ENCODE peak calls at places on chromosomes 5 and 9, in six cellular contexts. X is colonic mucosa, W is kidney, Z is psoas muscle, N is body of pancreas, F is lung. T is an unnamed sample.

GRCh38 chr5:56814361-56814962 is 887 bp upstream of the MAP3K1 start:
- DNase-seq in W (peak; percentile 86), X (peak; percentile 58), F (peak; percentile 35), Z (peak; percentile 21), N (peak; percentile 77), T (no peak)

GRCh38 chr9:27310582-27310981 is 13.6 kb upstream of the EQTN start:
- DNase-seq in Z (no peak), X (no peak), F (no peak), N (no peak), W (no peak), T (no peak)

GRCh38 chr9:132356276-132356924 is 1.6 kb upstream of the SETX start:
- DNase-seq in X (no peak), F (no peak), W (no peak), N (no peak), Z (no peak), T (no peak)

GRCh38 chr5:81639556-81639955 is 111.3 kb downstream of the SSBP2 start:
- DNase-seq in N (no peak), W (no peak), Z (no peak), X (no peak), F (no peak), T (no peak)

GRCh38 chr5:136192015-136192525 is 892 bp downstream of the SMIM32 start:
- DNase-seq in X (no peak), N (no peak), F (no peak), W (peak; percentile 69), Z (no peak), T (peak; percentile 12)

GRCh38 chr5:108516771-108517170 is 134.9 kb upstream of the FBXL17 start:
- DNase-seq in X (no peak), F (no peak), Z (no peak), N (no peak), W (no peak), T (no peak)

GRCh38 chr9:105290401-105290800 is 46.0 kb downstream of the SLC44A1 start:
- DNase-seq in X (no peak), W (no peak), F (no peak), Z (no peak), N (peak; percentile 27), T (peak; percentile 60)

GRCh38 chr9:129885018-129885669 is 49.9 kb downstream of the USP20 start:
- DNase-seq in X (peak; percentile 68), W (peak; percentile 86), Z (no peak), F (peak; percentile 46), N (peak; percentile 48), T (no peak)

GRCh38 chr9:119257592-119257991 is 111.6 kb downstream of the BRINP1 start:
- DNase-seq in W (no peak), F (no peak), N (no peak), Z (no peak), X (no peak), T (no peak)

GRCh38 chr9:25513509-25514033 is 164.7 kb downstream of the TUSC1 start:
- DNase-seq in X (no peak), F (no peak), Z (no peak), W (no peak), N (no peak), T (no peak)

GRCh38 chr9:96554801-96555566 is 64.7 kb downstream of the CDC14B start:
- DNase-seq in Z (no peak), X (no peak), W (no peak), F (no peak), N (no peak), T (peak; percentile 49)

GRCh38 chr5:57650360-57651069 is 167.9 kb upstream of the ACTBL2 start:
- DNase-seq in W (no peak), N (peak; percentile 62), X (peak; percentile 32), F (no peak), Z (no peak), T (peak; percentile 87)

GRCh38 chr9:131276107-131276888 is at the start of gene FAM78A:
- DNase-seq in W (peak; percentile 87), N (peak; percentile 51), X (no peak), Z (peak; percentile 59), F (peak; percentile 59), T (peak; percentile 14)

GRCh38 chr5:75681125-75681830 is 36.0 kb downstream of the POC5 start:
- DNase-seq in F (no peak), W (no peak), X (no peak), Z (no peak), N (no peak), T (peak; percentile 75)

GRCh38 chr5:9927106-9927505 is 297.0 kb upstream of the TAS2R1 start:
- DNase-seq in W (no peak), X (no peak), F (no peak), Z (no peak), N (no peak), T (peak; percentile 55)

GRCh38 chr5:10502130-10502529 is 60.5 kb downstream of the ROPN1L start:
- DNase-seq in W (no peak), Z (no peak), X (no peak), N (no peak), F (no peak), T (no peak)

GRCh38 chr9:72363908-72364678 is 915 bp downstream of the ZFAND5 start:
- DNase-seq in X (peak; percentile 60), W (peak; percentile 92), Z (peak; percentile 71), F (peak; percentile 58), N (peak; percentile 77), T (peak; percentile 69)

GRCh38 chr9:5949103-5949699 is 58.5 kb downstream of the MLANA start:
- DNase-seq in Z (no peak), N (peak; percentile 35), W (no peak), X (no peak), F (no peak), T (peak; percentile 16)

GRCh38 chr9:121944741-121945191 is 148.3 kb downstream of the TTLL11 start:
- DNase-seq in W (no peak), Z (no peak), X (no peak), N (no peak), F (no peak), T (peak; percentile 67)

GRCh38 chr5:132098151-132098594 is 24.6 kb downstream of the CSF2 start:
- DNase-seq in X (no peak), N (no peak), Z (no peak), W (no peak), F (no peak), T (peak; percentile 34)

GRCh38 chr5:100430268-100430900 is 104.8 kb upstream of the FAM174A start:
- DNase-seq in Z (peak; percentile 16), X (peak; percentile 55), N (peak; percentile 42), W (no peak), F (peak; percentile 50), T (peak; percentile 65)

GRCh38 chr5:83377131-83377865 is 94.2 kb upstream of the VCAN start:
- DNase-seq in Z (no peak), N (no peak), X (no peak), W (no peak), F (no peak), T (peak; percentile 55)

GRCh38 chr9:130128782-130129424 is 43.3 kb upstream of the NCS1 start:
- DNase-seq in Z (peak; percentile 56), N (peak; percentile 59), F (peak; percentile 48), X (peak; percentile 30), W (peak; percentile 75), T (peak; percentile 94)

GRCh38 chr9:136850866-136851775 is 1.0 kb upstream of the MAMDC4 start:
- DNase-seq in W (peak; percentile 80), F (no peak), X (no peak), N (peak; percentile 2), Z (peak; percentile 21), T (no peak)

GRCh38 chr5:9653811-9654210 is 23.7 kb upstream of the TAS2R1 start:
- DNase-seq in N (peak; percentile 88), W (no peak), X (no peak), Z (peak; percentile 31), F (no peak), T (peak; percentile 94)

GRCh38 chr9:16236882-16237281 is 633.6 kb downstream of the BNC2 start:
- DNase-seq in N (no peak), W (no peak), Z (no peak), F (no peak), X (no peak), T (no peak)

GRCh38 chr5:112418412-112419049 is 546 bp downstream of the EPB41L4A start:
- DNase-seq in Z (peak; percentile 13), W (no peak), F (no peak), N (no peak), X (peak; percentile 25), T (peak; percentile 13)

GRCh38 chr9:122095010-122095767 is 2.1 kb upstream of the TTLL11 start:
- DNase-seq in W (no peak), Z (no peak), F (peak; percentile 41), N (peak; percentile 65), X (peak; percentile 56), T (peak; percentile 84)

GRCh38 chr5:88829053-88829452 is 53.9 kb downstream of the MEF2C start:
- DNase-seq in W (no peak), F (no peak), N (peak; percentile 43), X (no peak), Z (no peak), T (no peak)
- H3K4me3 ChIP-seq in W (no peak overlapping the region), F (no peak overlapping the region), N (no peak overlapping the region), X (no peak overlapping the region), Z (peak overlapping the region; percentile 26), T (no peak overlapping the region)

DNA sequence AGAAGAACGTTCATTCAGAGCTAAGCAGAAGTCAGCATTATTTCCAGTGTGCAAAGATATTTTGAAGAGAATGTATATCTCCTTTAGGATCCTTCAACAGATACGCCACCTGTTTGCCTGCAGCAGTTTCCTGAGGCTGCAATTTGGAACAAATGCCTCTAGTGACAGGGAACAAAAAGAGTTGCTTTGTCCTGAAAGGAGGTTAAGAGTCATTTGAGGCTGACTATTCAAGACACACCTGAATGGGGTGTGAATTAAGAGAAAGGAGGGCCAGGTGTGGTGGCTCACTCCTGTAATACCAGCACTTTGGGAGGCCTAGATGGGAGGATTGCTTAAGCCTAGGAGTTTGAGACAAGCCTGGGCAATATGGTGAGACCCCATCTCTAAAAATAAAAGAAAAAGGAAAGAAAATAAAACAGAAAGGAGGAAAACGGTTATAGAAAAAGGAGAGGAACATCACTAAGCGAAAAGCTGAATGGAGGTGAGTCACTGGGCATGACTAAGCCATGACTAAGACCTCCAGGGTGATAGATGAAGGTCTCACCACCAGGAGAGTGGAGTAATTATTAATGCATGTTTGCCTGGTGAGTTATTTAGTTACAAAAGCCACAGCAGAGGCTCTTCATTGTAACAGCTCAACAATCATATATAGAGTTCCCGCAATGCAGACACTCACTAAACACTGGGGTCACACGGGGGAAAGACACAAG is 255.2 kb upstream of the TNC start:
- DNase-seq in X (no peak), Z (no peak), N (no peak), F (no peak), W (no peak), T (peak; percentile 95)
- TF ChIP-seq CTCF in X (no peak), Z (no peak), N (no peak), F (no peak), W (no peak), T (peak; percentile 30)

GRCh38 chr9:34624475-34624984 is 4.2 kb upstream of the DCTN3 start:
- DNase-seq in F (no peak), W (no peak), N (no peak), Z (no peak), X (no peak), T (no peak)
- H3K4me3 ChIP-seq in F (no peak overlapping the region), W (no peak overlapping the region), N (no peak overlapping the region), Z (no peak overlapping the region), X (no peak overlapping the region), T (no peak overlapping the region)

GRCh38 chr5:134742134-134742533 is 3.8 kb downstream of the CAMLG start:
- DNase-seq in Z (no peak), X (no peak), N (no peak), F (no peak), W (no peak), T (no peak)

GRCh38 chr5:134741052-134741451 is 2.7 kb downstream of the CAMLG start:
- DNase-seq in W (no peak), F (no peak), X (no peak), Z (no peak), N (no peak), T (no peak)

GRCh38 chr5:134738133-134738962 is at the start of gene CAMLG:
- DNase-seq in W (peak; percentile 99), N (peak; percentile 98), F (peak; percentile 98), Z (peak; percentile 99), X (peak; percentile 99), T (peak; percentile 99)

GRCh38 chr5:134736173-134736812 is 2.1 kb upstream of the CAMLG start:
- DNase-seq in W (no peak), N (no peak), X (no peak), Z (no peak), F (no peak), T (no peak)

GRCh38 chr5:134738963-134739661 is 764 bp downstream of the CAMLG start:
- DNase-seq in X (peak; percentile 34), N (peak; percentile 36), W (no peak), F (no peak), Z (no peak), T (peak; percentile 65)
- TF ChIP-seq CTCF in X (no peak), N (peak; percentile 7), W (no peak), F (no peak), Z (no peak), T (peak; percentile 25)